ENCODE peak calls at places on chromosomes 3 and 15, in ten cellular contexts. O is neural progenitor cell; J is kidney; Z is activated effector memory CD4-positive, alpha-beta T cell treated with anti-CD3 and anti-CD28 coated beads, Interleukin-2, amount 50 U/mL, for 16 hours; P is NCI-H1436 treated with DMSO at 0.1 percent for 48 hours; W is H7; S is GM19239; V is neural crest cell; Y is GM04503; T is CD8-positive, alpha-beta T cell. A is an unnamed sample.

GRCh38 chr3:194582196-194582905 is 50.9 kb downstream of the TMEM44 start:
- DNase-seq in O (no peak), J (no peak), Z (no peak), P (no peak), W (peak), S (no peak), V (no peak), Y (no peak), T (no peak), A (no peak)

GRCh38 chr3:45204136-45204535 is 22.0 kb downstream of the TMEM158 start:
- DNase-seq in O (no peak), J (peak), Z (no peak), P (no peak), W (peak), S (no peak), V (no peak), Y (no peak), T (no peak), A (no peak)

GRCh38 chr15:60044636-60045273 is 40.6 kb downstream of the FOXB1 start:
- DNase-seq in O (no peak), J (no peak), Z (no peak), P (no peak), W (peak), S (no peak), V (no peak), Y (no peak), T (no peak), A (no peak)

GRCh38 chr3:177367783-177368182 is 170.5 kb upstream of the TBL1XR1 start:
- DNase-seq in O (no peak), J (no peak), Z (no peak), P (no peak), W (no peak), S (no peak), V (no peak), Y (no peak), T (no peak), A (no peak)

GRCh38 chr3:58573638-58574037 is 3.6 kb downstream of the FAM107A start:
- DNase-seq in O (no peak), J (no peak), Z (no peak), P (no peak), W (no peak), S (no peak), V (no peak), Y (no peak), T (no peak), A (no peak)

GRCh38 chr15:74201656-74202420 is 749 bp downstream of the STRA6 start:
- DNase-seq in O (no peak), J (no peak), Z (no peak), P (no peak), W (peak), S (no peak), V (no peak), Y (no peak), T (no peak), A (no peak)

GRCh38 chr15:57668074-57668473 is 38.4 kb upstream of the POLR2M start:
- DNase-seq in O (no peak), J (no peak), Z (no peak), P (no peak), W (no peak), S (no peak), V (no peak), Y (no peak), T (no peak), A (no peak)

GRCh38 chr3:49519266-49519665 is 35.0 kb upstream of the BSN start:
- DNase-seq in O (peak), J (no peak), Z (no peak), P (no peak), W (no peak), S (no peak), V (peak), Y (no peak), T (no peak), A (no peak)

GRCh38 chr3:194255252-194256039 is 95.7 kb downstream of the CPN2 start:
- DNase-seq in O (no peak), J (peak), Z (peak), P (no peak), W (peak), S (no peak), V (no peak), Y (no peak), T (peak), A (no peak)

GRCh38 chr3:134332344-134332743 is 41.9 kb downstream of the AMOTL2 start:
- DNase-seq in O (no peak), J (no peak), Z (peak), P (no peak), W (peak), S (no peak), V (no peak), Y (no peak), T (no peak), A (no peak)

GRCh38 chr3:129576514-129577345 is 29.7 kb downstream of the PLXND1 start:
- DNase-seq in O (no peak), J (peak), Z (peak), P (peak), W (no peak), S (peak), V (no peak), Y (no peak), T (peak), A (no peak)

GRCh38 chr3:41265823-41266273 is 66.5 kb downstream of the CTNNB1 start:
- DNase-seq in O (no peak), J (no peak), Z (no peak), P (no peak), W (no peak), S (no peak), V (no peak), Y (peak), T (no peak), A (no peak)

GRCh38 chr3:137866933-137867332 is 102.8 kb downstream of the SOX14 start:
- DNase-seq in O (no peak), J (no peak), Z (no peak), P (no peak), W (no peak), S (no peak), V (no peak), Y (no peak), T (no peak), A (no peak)

GRCh38 chr3:142657033-142657432 is 60.8 kb downstream of the PLS1 start:
- DNase-seq in O (no peak), J (no peak), Z (no peak), P (no peak), W (peak), S (no peak), V (no peak), Y (no peak), T (no peak), A (no peak)

GRCh38 chr3:56197259-56197965 is 270.9 kb downstream of the ERC2 start:
- DNase-seq in O (no peak), J (no peak), Z (no peak), P (no peak), W (no peak), S (no peak), V (no peak), Y (no peak), T (no peak), A (no peak)

GRCh38 chr3:130073582-130073981 is 8.0 kb upstream of the ALG1L2 start:
- DNase-seq in O (no peak), J (no peak), Z (no peak), P (no peak), W (no peak), S (no peak), V (no peak), Y (no peak), T (no peak), A (no peak)

GRCh38 chr3:94167796-94168195 is 104.9 kb downstream of the NSUN3 start:
- DNase-seq in O (no peak), J (no peak), Z (no peak), P (no peak), W (no peak), S (no peak), V (no peak), Y (no peak), T (no peak), A (no peak)

GRCh38 chr15:79923068-79923514 is 26.3 kb upstream of the MTHFS start:
- DNase-seq in O (peak), J (peak), Z (peak), P (no peak), W (peak), S (peak), V (peak), Y (no peak), T (peak), A (no peak)

GRCh38 chr3:37730383-37730782 is 131.3 kb upstream of the CTDSPL start:
- DNase-seq in O (no peak), J (no peak), Z (no peak), P (no peak), W (no peak), S (no peak), V (no peak), Y (no peak), T (no peak), A (no peak)

GRCh38 chr3:143613226-143613625 is 235.0 kb downstream of the SLC9A9 start:
- DNase-seq in O (no peak), J (no peak), Z (no peak), P (no peak), W (no peak), S (no peak), V (no peak), Y (no peak), T (no peak), A (no peak)

A was measured in chondrocyte.